ENCODE peak calls at places on chromosomes 6 and 20, in ten cellular contexts. G, J, H, E, V, M, R, L, P and N are unnamed samples.

GRCh38 chr6:26286168-26286854 is 78.7 kb upstream of the BTN3A2 start:
- DNase-seq in G (peak), J (peak), H (no peak), E (peak), V (peak), M (peak), R (peak), L (peak), P (peak), N (peak)

GRCh38 chr20:5797843-5798462 is 47.8 kb downstream of the SHLD1 start:
- DNase-seq in G (no peak), J (no peak), H (no peak), E (no peak), V (peak), M (no peak), R (no peak), L (no peak), P (no peak), N (no peak)

GRCh38 chr6:95084867-95085266 is 492.5 kb upstream of the MANEA start:
- DNase-seq in G (no peak), J (no peak), H (no peak), E (no peak), V (no peak), M (no peak), R (no peak), L (no peak), P (no peak), N (no peak)

GRCh38 chr6:20313960-20314530 is 87.6 kb upstream of the E2F3 start:
- DNase-seq in G (no peak), J (no peak), H (no peak), E (no peak), V (no peak), M (no peak), R (no peak), L (no peak), P (no peak), N (no peak)

GRCh38 chr6:152049502-152049901 is 242.0 kb downstream of the ESR1 start:
- DNase-seq in G (no peak), J (no peak), H (no peak), E (no peak), V (no peak), M (no peak), R (no peak), L (no peak), P (no peak), N (peak)

GRCh38 chr6:133542056-133542821 is 301.1 kb downstream of the EYA4 start:
- DNase-seq in G (no peak), J (no peak), H (no peak), E (no peak), V (no peak), M (no peak), R (no peak), L (no peak), P (no peak), N (no peak)

GRCh38 chr6:167933290-167933689 is 64.2 kb upstream of the KIF25 start:
- DNase-seq in G (no peak), J (no peak), H (no peak), E (no peak), V (no peak), M (no peak), R (no peak), L (no peak), P (no peak), N (no peak)

GRCh38 chr6:5025911-5026819 is 22.3 kb upstream of the RPP40 start:
- DNase-seq in G (no peak), J (peak), H (no peak), E (no peak), V (no peak), M (no peak), R (peak), L (peak), P (no peak), N (peak)

GRCh38 chr6:13671742-13672141 is 39.9 kb downstream of the RANBP9 start:
- DNase-seq in G (no peak), J (no peak), H (no peak), E (no peak), V (peak), M (no peak), R (no peak), L (no peak), P (no peak), N (no peak)

GRCh38 chr6:11802886-11803595 is 24.4 kb upstream of the ADTRP start:
- DNase-seq in G (no peak), J (no peak), H (no peak), E (no peak), V (no peak), M (no peak), R (no peak), L (no peak), P (no peak), N (no peak)

GRCh38 chr20:34532751-34533150 is 16.5 kb downstream of the DYNLRB1 start:
- DNase-seq in G (no peak), J (no peak), H (no peak), E (no peak), V (no peak), M (no peak), R (no peak), L (no peak), P (no peak), N (no peak)

GRCh38 chr20:6940052-6940451 is 172.6 kb downstream of the BMP2 start:
- DNase-seq in G (no peak), J (no peak), H (no peak), E (no peak), V (no peak), M (no peak), R (peak), L (no peak), P (no peak), N (peak)